ENCODE peak calls at places on chromosomes 5 and 9, in eight cellular contexts. One of them, this sample, is unnamed.

GRCh38 chr5:95251185-95251584 is 33.7 kb downstream of the MCTP1 start:
- DNase-seq in PC-3: no peak
- DNase-seq in HepG2: no peak
- DNase-seq in GM23248: no peak
- DNase-seq in fibroblast of lung: peak; percentile 3
- DNase-seq in PC-9: no peak
- DNase-seq in DND-41: no peak
- DNase-seq in GM23338: no peak
- DNase-seq in this sample: no peak

GRCh38 chr5:83443539-83443938 is 28.0 kb upstream of the VCAN start:
- DNase-seq in PC-3: no peak
- DNase-seq in HepG2: no peak
- DNase-seq in GM23248: no peak
- DNase-seq in fibroblast of lung: no peak
- DNase-seq in PC-9: no peak
- DNase-seq in DND-41: no peak
- DNase-seq in GM23338: no peak
- DNase-seq in this sample: no peak

GRCh38 chr5:105945203-105945972 is 1725.3 kb downstream of the EFNA5 start:
- DNase-seq in PC-3: no peak
- DNase-seq in HepG2: no peak
- DNase-seq in GM23248: no peak
- DNase-seq in fibroblast of lung: no peak
- DNase-seq in PC-9: no peak
- DNase-seq in DND-41: no peak
- DNase-seq in GM23338: no peak
- DNase-seq in this sample: no peak

GRCh38 chr9:89778100-89779085 is 173.6 kb downstream of the GADD45G start:
- DNase-seq in PC-3: no peak
- DNase-seq in HepG2: peak; percentile 4
- DNase-seq in GM23248: no peak
- DNase-seq in fibroblast of lung: no peak
- DNase-seq in PC-9: no peak
- DNase-seq in DND-41: no peak
- DNase-seq in GM23338: no peak
- DNase-seq in this sample: peak; percentile 34

GRCh38 chr9:120894404-120895226 is 17.6 kb upstream of the PHF19 start:
- DNase-seq in PC-3: no peak
- DNase-seq in HepG2: no peak
- DNase-seq in GM23248: peak; percentile 70
- DNase-seq in fibroblast of lung: peak; percentile 42
- DNase-seq in PC-9: no peak
- DNase-seq in DND-41: no peak
- DNase-seq in GM23338: peak; percentile 85
- DNase-seq in this sample: peak; percentile 79

GRCh38 chr9:115164511-115164974 is 46.6 kb upstream of the TNC start:
- DNase-seq in PC-3: peak; percentile 93
- DNase-seq in HepG2: peak; percentile 2
- DNase-seq in GM23248: peak; percentile 41
- DNase-seq in fibroblast of lung: peak; percentile 80
- DNase-seq in PC-9: peak; percentile 84
- DNase-seq in DND-41: peak; percentile 47
- DNase-seq in GM23338: no peak
- DNase-seq in this sample: peak; percentile 37

GRCh38 chr9:113853333-113853732 is 22.8 kb upstream of the ZNF618 start:
- DNase-seq in PC-3: peak; percentile 23
- DNase-seq in HepG2: peak; percentile 28
- DNase-seq in GM23248: no peak
- DNase-seq in fibroblast of lung: no peak
- DNase-seq in PC-9: no peak
- DNase-seq in DND-41: no peak
- DNase-seq in GM23338: peak; percentile 82
- DNase-seq in this sample: no peak

GRCh38 chr9:115057559-115057958 is 60.4 kb downstream of the TNC start:
- DNase-seq in PC-3: peak; percentile 9
- DNase-seq in HepG2: no peak
- DNase-seq in GM23248: no peak
- DNase-seq in fibroblast of lung: peak; percentile 91
- DNase-seq in PC-9: no peak
- DNase-seq in DND-41: no peak
- DNase-seq in GM23338: no peak
- DNase-seq in this sample: no peak

GRCh38 chr9:98383758-98384157 is 128.3 kb upstream of the TBC1D2 start:
- DNase-seq in PC-3: peak; percentile 2
- DNase-seq in HepG2: no peak
- DNase-seq in GM23248: peak; percentile 46
- DNase-seq in fibroblast of lung: no peak
- DNase-seq in PC-9: no peak
- DNase-seq in DND-41: no peak
- DNase-seq in GM23338: peak; percentile 48
- DNase-seq in this sample: no peak

GRCh38 chr9:121718063-121718462 is 66.6 kb downstream of the DAB2IP start:
- DNase-seq in PC-3: no peak
- DNase-seq in HepG2: no peak
- DNase-seq in GM23248: peak; percentile 86
- DNase-seq in fibroblast of lung: peak; percentile 74
- DNase-seq in PC-9: no peak
- DNase-seq in DND-41: no peak
- DNase-seq in GM23338: no peak
- DNase-seq in this sample: peak; percentile 95

GRCh38 chr5:111829701-111830100 is 72.7 kb upstream of the NREP start:
- DNase-seq in PC-3: peak; percentile 25
- DNase-seq in HepG2: no peak
- DNase-seq in GM23248: peak; percentile 93
- DNase-seq in fibroblast of lung: peak; percentile 96
- DNase-seq in PC-9: no peak
- DNase-seq in DND-41: no peak
- DNase-seq in GM23338: no peak
- DNase-seq in this sample: no peak

GRCh38 chr9:1722404-1722803 is 292.7 kb upstream of the SMARCA2 start:
- DNase-seq in PC-3: peak; percentile 2
- DNase-seq in HepG2: no peak
- DNase-seq in GM23248: peak; percentile 33
- DNase-seq in fibroblast of lung: no peak
- DNase-seq in PC-9: no peak
- DNase-seq in DND-41: no peak
- DNase-seq in GM23338: peak; percentile 69
- DNase-seq in this sample: no peak

GRCh38 chr5:171152382-171152781 is 156.7 kb upstream of the TLX3 start:
- DNase-seq in PC-3: peak; percentile 76
- DNase-seq in HepG2: no peak
- DNase-seq in GM23248: peak; percentile 37
- DNase-seq in fibroblast of lung: peak; percentile 18
- DNase-seq in PC-9: no peak
- DNase-seq in DND-41: no peak
- DNase-seq in GM23338: no peak
- DNase-seq in this sample: peak; percentile 69

GRCh38 chr5:40486437-40487270 is 193.1 kb upstream of the PTGER4 start:
- DNase-seq in PC-3: peak; percentile 33
- DNase-seq in HepG2: no peak
- DNase-seq in GM23248: no peak
- DNase-seq in fibroblast of lung: peak; percentile 58
- DNase-seq in PC-9: no peak
- DNase-seq in DND-41: peak; percentile 49
- DNase-seq in GM23338: no peak
- DNase-seq in this sample: no peak

GRCh38 chr9:124003636-124004349 is 7.8 kb upstream of the LHX2 start:
- DNase-seq in PC-3: no peak
- DNase-seq in HepG2: no peak
- DNase-seq in GM23248: no peak
- DNase-seq in fibroblast of lung: no peak
- DNase-seq in PC-9: no peak
- DNase-seq in DND-41: no peak
- DNase-seq in GM23338: no peak
- DNase-seq in this sample: no peak

GRCh38 chr5:181222630-181223040 is 446 bp upstream of the TRIM41 start:
- DNase-seq in PC-3: no peak
- DNase-seq in HepG2: no peak
- DNase-seq in GM23248: peak; percentile 79
- DNase-seq in fibroblast of lung: no peak
- DNase-seq in PC-9: no peak
- DNase-seq in DND-41: no peak
- DNase-seq in GM23338: no peak
- DNase-seq in this sample: no peak

GRCh38 chr5:116542619-116543018 is 32.0 kb downstream of the SEMA6A start:
- DNase-seq in PC-3: no peak
- DNase-seq in HepG2: no peak
- DNase-seq in GM23248: no peak
- DNase-seq in fibroblast of lung: no peak
- DNase-seq in PC-9: no peak
- DNase-seq in DND-41: no peak
- DNase-seq in GM23338: no peak
- DNase-seq in this sample: no peak

GRCh38 chr9:113712053-113712452 is 164.1 kb upstream of the ZNF618 start:
- DNase-seq in PC-3: peak; percentile 33
- DNase-seq in HepG2: no peak
- DNase-seq in GM23248: peak; percentile 18
- DNase-seq in fibroblast of lung: peak; percentile 53
- DNase-seq in PC-9: no peak
- DNase-seq in DND-41: no peak
- DNase-seq in GM23338: no peak
- DNase-seq in this sample: no peak

GRCh38 chr5:173310861-173311515 is 17.2 kb downstream of the STC2 start:
- DNase-seq in PC-3: peak; percentile 31
- DNase-seq in HepG2: no peak
- DNase-seq in GM23248: peak; percentile 63
- DNase-seq in fibroblast of lung: peak; percentile 46
- DNase-seq in PC-9: no peak
- DNase-seq in DND-41: no peak
- DNase-seq in GM23338: no peak
- DNase-seq in this sample: peak; percentile 81

GRCh38 chr5:65481171-65481575 is 547 bp downstream of the ADAMTS6 start:
- DNase-seq in PC-3: no peak
- DNase-seq in HepG2: no peak
- DNase-seq in GM23248: peak; percentile 44
- DNase-seq in fibroblast of lung: peak; percentile 12
- DNase-seq in PC-9: no peak
- DNase-seq in DND-41: no peak
- DNase-seq in GM23338: no peak
- DNase-seq in this sample: no peak

GRCh38 chr5:65481635-65482271 is at the start of gene ADAMTS6:
- DNase-seq in PC-3: peak; percentile 59
- DNase-seq in HepG2: peak; percentile 70
- DNase-seq in GM23248: peak; percentile 100
- DNase-seq in fibroblast of lung: peak; percentile 97
- DNase-seq in PC-9: peak; percentile 58
- DNase-seq in DND-41: peak; percentile 85
- DNase-seq in GM23338: peak; percentile 91
- DNase-seq in this sample: peak; percentile 81

GRCh38 chr5:65480306-65480865 is 1.3 kb downstream of the ADAMTS6 start:
- DNase-seq in PC-3: peak; percentile 43
- DNase-seq in HepG2: peak; percentile 73
- DNase-seq in GM23248: peak; percentile 84
- DNase-seq in fibroblast of lung: peak; percentile 87
- DNase-seq in PC-9: peak; percentile 22
- DNase-seq in DND-41: peak; percentile 46
- DNase-seq in GM23338: peak; percentile 39
- DNase-seq in this sample: no peak

GRCh38 chr5:65478336-65478735 is 3.4 kb downstream of the ADAMTS6 start:
- DNase-seq in PC-3: no peak
- DNase-seq in HepG2: no peak
- DNase-seq in GM23248: no peak
- DNase-seq in fibroblast of lung: no peak
- DNase-seq in PC-9: no peak
- DNase-seq in DND-41: no peak
- DNase-seq in GM23338: no peak
- DNase-seq in this sample: no peak

GRCh38 chr5:65479527-65479926 is 2.2 kb downstream of the ADAMTS6 start:
- DNase-seq in PC-3: no peak
- DNase-seq in HepG2: no peak
- DNase-seq in GM23248: no peak
- DNase-seq in fibroblast of lung: no peak
- DNase-seq in PC-9: no peak
- DNase-seq in DND-41: no peak
- DNase-seq in GM23338: no peak
- DNase-seq in this sample: no peak
- H2AFZ ChIP-seq in PC-3: peak overlapping the region; percentile 86
- H2AFZ ChIP-seq in HepG2: no peak overlapping the region
- H2AFZ ChIP-seq in GM23248: peak overlapping the region; percentile 67
- H2AFZ ChIP-seq in fibroblast of lung: no peak overlapping the region
- H2AFZ ChIP-seq in PC-9: peak overlapping the region; percentile 90
- H2AFZ ChIP-seq in DND-41: peak overlapping the region; percentile 88
- H2AFZ ChIP-seq in GM23338: no peak overlapping the region
- H2AFZ ChIP-seq in this sample: no peak overlapping the region

GRCh38 chr5:72659726-72660125 is 152.5 kb upstream of the ZNF366 start:
- DNase-seq in PC-3: no peak
- DNase-seq in HepG2: no peak
- DNase-seq in GM23248: no peak
- DNase-seq in fibroblast of lung: no peak
- DNase-seq in PC-9: no peak
- DNase-seq in DND-41: no peak
- DNase-seq in GM23338: no peak
- DNase-seq in this sample: no peak
- H3K4me2 ChIP-seq in PC-3: no peak overlapping the region
- H3K4me2 ChIP-seq in HepG2: no peak overlapping the region
- H3K4me2 ChIP-seq in GM23248: no peak overlapping the region
- H3K4me2 ChIP-seq in fibroblast of lung: no peak overlapping the region
- H3K4me2 ChIP-seq in PC-9: no peak overlapping the region
- H3K4me2 ChIP-seq in DND-41: no peak overlapping the region
- H3K4me2 ChIP-seq in GM23338: no peak overlapping the region
- H3K4me2 ChIP-seq in this sample: no peak overlapping the region

DNA sequence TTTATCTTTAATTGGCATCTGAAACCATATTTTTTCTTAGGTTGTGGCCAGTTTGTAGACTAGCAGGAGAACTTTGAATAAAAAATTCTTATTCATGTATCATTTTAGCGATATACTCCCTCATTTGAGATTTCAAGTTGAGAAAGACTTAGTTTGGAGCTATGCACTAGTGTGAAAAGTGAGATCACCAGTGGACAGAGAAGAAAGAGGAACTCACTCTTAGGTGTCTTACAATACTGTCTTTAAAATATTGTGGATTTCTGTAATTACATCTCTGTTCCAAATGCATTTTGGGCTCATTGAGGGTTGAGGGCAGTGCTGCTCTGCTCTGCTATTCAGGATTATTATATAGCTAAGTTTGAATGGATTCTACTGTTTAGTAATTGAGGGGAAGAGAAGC is 54.7 kb downstream of the NAA35 start:
- DNase-seq in PC-3: no peak
- DNase-seq in HepG2: no peak
- DNase-seq in GM23248: no peak
- DNase-seq in fibroblast of lung: no peak
- DNase-seq in PC-9: no peak
- DNase-seq in DND-41: no peak
- DNase-seq in GM23338: no peak
- DNase-seq in this sample: no peak
- H3K79me2 ChIP-seq in PC-3: no peaks in the 10 kb centered on the region
- H3K79me2 ChIP-seq in HepG2: no peaks in the 10 kb centered on the region
- H3K79me2 ChIP-seq in GM23248: peaks cover 13% of the 10 kb centered on the region
- H3K79me2 ChIP-seq in fibroblast of lung: no peaks in the 10 kb centered on the region
- H3K79me2 ChIP-seq in PC-9: no peaks in the 10 kb centered on the region
- H3K79me2 ChIP-seq in DND-41: no peaks in the 10 kb centered on the region
- H3K79me2 ChIP-seq in GM23338: peaks cover 3% of the 10 kb centered on the region
- H3K79me2 ChIP-seq in this sample: peaks cover 2% of the 10 kb centered on the region

DNA sequence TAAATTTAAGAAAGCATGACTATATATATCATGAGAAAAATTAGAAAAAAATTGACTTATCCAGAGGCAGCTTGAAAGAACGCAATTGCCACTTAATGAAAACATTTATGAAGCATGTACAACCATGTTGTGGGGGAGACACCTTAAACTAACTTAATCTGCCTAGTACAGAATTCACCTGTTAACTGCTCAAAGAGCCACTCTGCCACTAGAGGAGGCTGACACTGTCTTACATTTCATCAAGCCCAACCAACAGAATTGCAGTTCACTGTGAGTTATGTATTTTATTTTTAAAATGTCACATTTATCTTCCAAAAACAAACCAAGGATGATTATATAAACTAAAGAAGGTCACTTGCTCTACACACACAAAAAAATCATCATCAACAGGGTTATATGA is 252.9 kb downstream of the MLLT3 start:
- DNase-seq in PC-3: no peak
- DNase-seq in HepG2: no peak
- DNase-seq in GM23248: no peak
- DNase-seq in fibroblast of lung: no peak
- DNase-seq in PC-9: no peak
- DNase-seq in DND-41: no peak
- DNase-seq in GM23338: no peak
- DNase-seq in this sample: no peak
- H2AFZ ChIP-seq in PC-3: no peak overlapping the region
- H2AFZ ChIP-seq in HepG2: no peak overlapping the region
- H2AFZ ChIP-seq in GM23248: no peak overlapping the region
- H2AFZ ChIP-seq in fibroblast of lung: no peak overlapping the region
- H2AFZ ChIP-seq in PC-9: no peak overlapping the region
- H2AFZ ChIP-seq in DND-41: no peak overlapping the region
- H2AFZ ChIP-seq in GM23338: no peak overlapping the region
- H2AFZ ChIP-seq in this sample: no peak overlapping the region